ENCODE peak calls at places on chromosome 10, in six cellular contexts. I is CD4-positive, alpha-beta T cell; Y is GF-D8; X is lung; A is mucosa of gallbladder; D is NCI-H2029. N is an unnamed sample.
A peak's percentile ranks its signal among the peaks of the same experiment; 100 is the strongest.

GRCh38 chr10:132762267-132762666 is 23.7 kb downstream of the NKX6-2 start:
- DNase-seq in A (no peak), I (no peak), X (no peak), Y (no peak), D (no peak), N (no peak)

GRCh38 chr10:124647421-124648130 is 96.6 kb downstream of the FAM53B start:
- DNase-seq in Y (peak; percentile 81), D (peak; percentile 19), I (peak; percentile 63), A (peak; percentile 66), X (peak; percentile 79), N (peak; percentile 46)

GRCh38 chr10:98029149-98030092 is 1.0 kb downstream of the CRTAC1 start:
- DNase-seq in Y (no peak), X (no peak), D (no peak), I (no peak), A (no peak), N (no peak)

GRCh38 chr10:69182005-69182404 is 2.0 kb downstream of the SUPV3L1 start:
- DNase-seq in D (no peak), A (no peak), X (no peak), I (no peak), Y (no peak), N (no peak)

GRCh38 chr10:9668411-9668810 is 1349.3 kb upstream of the CELF2 start:
- DNase-seq in Y (no peak), I (no peak), D (no peak), A (no peak), X (no peak), N (no peak)

GRCh38 chr10:17643339-17643754 is 604 bp upstream of the STAM start:
- DNase-seq in A (peak; percentile 71), X (peak; percentile 86), D (peak; percentile 47), Y (no peak), I (no peak), N (no peak)

GRCh38 chr10:131933016-131933694 is 32.3 kb downstream of the PPP2R2D start:
- DNase-seq in X (no peak), D (no peak), A (no peak), I (no peak), Y (no peak), N (no peak)

GRCh38 chr10:72308320-72308987 is 34.7 kb downstream of the DDIT4 start:
- DNase-seq in Y (peak; percentile 6), X (no peak), A (peak; percentile 79), D (peak; percentile 48), I (no peak), N (no peak)

GRCh38 chr10:49398000-49398861 is 2.3 kb upstream of the DRGX start:
- DNase-seq in D (no peak), A (peak; percentile 55), Y (no peak), X (no peak), I (peak; percentile 20), N (no peak)

GRCh38 chr10:104201636-104202035 is 30.5 kb downstream of the CFAP43 start:
- DNase-seq in X (no peak), A (no peak), I (no peak), D (no peak), Y (no peak), N (no peak)

GRCh38 chr10:131710142-131710861 is 190.5 kb upstream of the PPP2R2D start:
- DNase-seq in D (no peak), I (no peak), A (no peak), X (no peak), Y (no peak), N (no peak)

N was measured in NK-92 treated with Interleukin-12 subunit alpha and Interleukin-12 subunit beta, amount 100 ng/mL, for 24 hours.